ENCODE peak calls at places on chromosomes 5 and 9, in four cellular contexts. O is posterior vena cava; Q is GM13976; E is stimulated activated CD4-positive, alpha-beta T cell treated with anti-CD3 and anti-CD28 coated beads, Interleukin-2, amount 100 ng/mL, for 48 hours. B is an unnamed sample.

GRCh38 chr5:96881511-96882115 is 5.3 kb downstream of the ERAP2 start:
- DNase-seq in O (no peak), Q (no peak), E (no peak), B (no peak)

GRCh38 chr9:31996331-31996730 is 388.1 kb upstream of the ACO1 start:
- DNase-seq in O (no peak), Q (no peak), E (no peak), B (no peak)

GRCh38 chr5:116923344-116923743 is 348.7 kb upstream of the SEMA6A start:
- DNase-seq in O (no peak), Q (no peak), E (no peak), B (no peak)

GRCh38 chr5:109529520-109529919 is 119.7 kb upstream of the PJA2 start:
- DNase-seq in O (no peak), Q (no peak), E (no peak), B (no peak)

GRCh38 chr5:86878250-86878649 is 260.5 kb downstream of the COX7C start:
- DNase-seq in O (no peak), Q (no peak), E (no peak), B (no peak)

GRCh38 chr5:68446487-68446894 is 230.9 kb downstream of the PIK3R1 start:
- DNase-seq in O (no peak), Q (peak), E (no peak), B (no peak)

GRCh38 chr5:10610058-10610457 is 46.2 kb downstream of the ANKRD33B start:
- DNase-seq in O (no peak), Q (no peak), E (no peak), B (no peak)

GRCh38 chr9:136148766-136149165 is 30.1 kb upstream of the TMEM250 start:
- DNase-seq in O (no peak), Q (no peak), E (no peak), B (no peak)

GRCh38 chr9:131641618-131642495 is 96.5 kb downstream of the PRRT1B start:
- DNase-seq in O (no peak), Q (no peak), E (no peak), B (no peak)

GRCh38 chr9:130878295-130878694 is 18.3 kb downstream of the QRFP start:
- DNase-seq in O (peak), Q (no peak), E (no peak), B (no peak)

GRCh38 chr5:62124266-62124665 is 181.7 kb upstream of the KIF2A start:
- DNase-seq in O (no peak), Q (no peak), E (no peak), B (no peak)

GRCh38 chr9:35615981-35616680 is 2.1 kb downstream of the CD72 start:
- DNase-seq in O (no peak), Q (no peak), E (no peak), B (no peak)

GRCh38 chr9:127185931-127186781 is 63.7 kb upstream of the ANGPTL2 start:
- DNase-seq in O (peak), Q (no peak), E (no peak), B (no peak)

GRCh38 chr9:109477269-109478203 is 20.6 kb downstream of the PTPN3 start:
- DNase-seq in O (no peak), Q (peak), E (no peak), B (peak)

GRCh38 chr5:162786234-162786633 is 651.2 kb upstream of the CCNG1 start:
- DNase-seq in O (no peak), Q (no peak), E (no peak), B (no peak)

GRCh38 chr9:19232830-19233194 is 2.3 kb downstream of the DENND4C start:
- DNase-seq in O (no peak), Q (peak), E (no peak), B (no peak)

GRCh38 chr5:83718195-83718825 is 2.3 kb downstream of the HAPLN1 start:
- DNase-seq in O (no peak), Q (peak), E (no peak), B (peak)

GRCh38 chr5:178553517-178553916 is 36.7 kb downstream of the COL23A1 start:
- DNase-seq in O (no peak), Q (no peak), E (no peak), B (no peak)

GRCh38 chr9:135017916-135018915 is 69.3 kb upstream of the OLFM1 start:
- DNase-seq in O (no peak), Q (no peak), E (no peak), B (no peak)

GRCh38 chr5:179816401-179817070 is 4.2 kb upstream of the SQSTM1 start:
- DNase-seq in O (no peak), Q (no peak), E (no peak), B (no peak)

GRCh38 chr5:156137482-156137881 is 189.5 kb upstream of the SGCD start:
- DNase-seq in O (no peak), Q (no peak), E (no peak), B (no peak)